ENCODE peak calls at places on chromosome 17, in five cellular contexts. One of them, this sample, is unnamed.

GRCh38 chr17:39737761-39738567 is at the start of gene GRB7:
- DNase-seq in germinal center: no peak
- DNase-seq in astrocyte of the spinal cord: no peak
- DNase-seq in left cardiac atrium: peak
- DNase-seq in HTR-8/SVneo: no peak
- DNase-seq in this sample: no peak

GRCh38 chr17:58312021-58312630 is 16.5 kb downstream of the TSPOAP1 start:
- DNase-seq in left cardiac atrium: peak
- DNase-seq in HTR-8/SVneo: no peak
- DNase-seq in astrocyte of the spinal cord: no peak
- DNase-seq in germinal center: no peak
- DNase-seq in this sample: no peak

GRCh38 chr17:74780443-74781238 is 4.5 kb upstream of the NAT9 start:
- DNase-seq in germinal center: peak
- DNase-seq in left cardiac atrium: no peak
- DNase-seq in astrocyte of the spinal cord: peak
- DNase-seq in HTR-8/SVneo: peak
- DNase-seq in this sample: peak

GRCh38 chr17:7839890-7840260 is 5.9 kb downstream of the KDM6B start:
- DNase-seq in astrocyte of the spinal cord: peak
- DNase-seq in HTR-8/SVneo: no peak
- DNase-seq in germinal center: no peak
- DNase-seq in left cardiac atrium: no peak
- DNase-seq in this sample: peak

GRCh38 chr17:80937501-80938356 is 53.9 kb upstream of the CHMP6 start:
- DNase-seq in astrocyte of the spinal cord: no peak
- DNase-seq in left cardiac atrium: no peak
- DNase-seq in HTR-8/SVneo: no peak
- DNase-seq in germinal center: no peak
- DNase-seq in this sample: no peak

GRCh38 chr17:64234961-64235360 is 28.1 kb downstream of the TEX2 start:
- DNase-seq in germinal center: no peak
- DNase-seq in HTR-8/SVneo: no peak
- DNase-seq in astrocyte of the spinal cord: no peak
- DNase-seq in left cardiac atrium: no peak
- DNase-seq in this sample: no peak

GRCh38 chr17:35889818-35890773 is 9.9 kb upstream of the CCL5 start:
- DNase-seq in HTR-8/SVneo: peak
- DNase-seq in germinal center: no peak
- DNase-seq in astrocyte of the spinal cord: peak
- DNase-seq in left cardiac atrium: peak
- DNase-seq in this sample: peak

GRCh38 chr17:28726396-28726911 is 421 bp upstream of the TLCD1 start:
- DNase-seq in germinal center: peak
- DNase-seq in HTR-8/SVneo: peak
- DNase-seq in left cardiac atrium: no peak
- DNase-seq in astrocyte of the spinal cord: peak
- DNase-seq in this sample: peak